ENCODE peak calls at places on chromosomes 11 and 22, in five cellular contexts. Y is HepG2, L is H9, K is neuronal stem cell, V is K562. B is an unnamed sample. For H3K4me1, the result is how much of the 10 kb centered on the place peaks cover.

GRCh38 chr22:45504703-45505341 is 2.1 kb downstream of the FBLN1 start:
- DNase-seq in Y (no peak), L (no peak), K (peak), V (no peak), B (peak)

GRCh38 chr11:112219476-112220232 is 6.6 kb upstream of the PTS start:
- DNase-seq in Y (peak), L (peak), K (peak), V (peak), B (no peak)

GRCh38 chr22:42078469-42079318 is 806 bp upstream of the SMDT1 start:
- DNase-seq in Y (no peak), L (peak), K (no peak), V (no peak), B (peak)

GRCh38 chr11:103544874-103545273 is 435.6 kb downstream of the DYNC2H1 start:
- DNase-seq in Y (no peak), L (no peak), K (no peak), V (no peak), B (no peak)

GRCh38 chr22:35549338-35549737 is 8.7 kb downstream of the RASD2 start:
- DNase-seq in Y (no peak), L (no peak), K (no peak), V (no peak), B (no peak)

GRCh38 chr11:118238397-118238796 is 13.6 kb upstream of the JAML start:
- DNase-seq in Y (no peak), L (no peak), K (no peak), V (no peak), B (no peak)

GRCh38 chr11:128507936-128508335 is 79.4 kb downstream of the ETS1 start:
- DNase-seq in Y (no peak), L (no peak), K (no peak), V (no peak), B (no peak)

GRCh38 chr11:20002312-20003216 is 157.7 kb downstream of the DBX1 start:
- DNase-seq in Y (peak), L (no peak), K (no peak), V (no peak), B (no peak)

GRCh38 chr11:120645639-120646038 is 134.1 kb downstream of the GRIK4 start:
- DNase-seq in Y (no peak), L (peak), K (peak), V (no peak), B (no peak)

GRCh38 chr11:86138958-86139357 is 70.1 kb upstream of the PICALM start:
- DNase-seq in Y (no peak), L (no peak), K (no peak), V (no peak), B (no peak)

GRCh38 chr11:71446942-71447688 is 1.1 kb downstream of the DHCR7 start:
- DNase-seq in Y (peak), L (no peak), K (no peak), V (no peak), B (peak)

GRCh38 chr11:59180168-59180567 is 8.2 kb downstream of the DTX4 start:
- DNase-seq in Y (no peak), L (no peak), K (no peak), V (no peak), B (no peak)

GRCh38 chr11:69000831-69001245 is 12.2 kb downstream of the MRGPRF start:
- DNase-seq in Y (peak), L (peak), K (no peak), V (no peak), B (peak)

GRCh38 chr11:86800076-86800955 is at the start of gene PRSS23:
- DNase-seq in Y (no peak), L (peak), K (peak), V (peak), B (peak)

GRCh38 chr11:65558002-65558784 is at the start of gene LTBP3:
- DNase-seq in Y (peak), L (peak), K (no peak), V (peak), B (peak)

DNA sequence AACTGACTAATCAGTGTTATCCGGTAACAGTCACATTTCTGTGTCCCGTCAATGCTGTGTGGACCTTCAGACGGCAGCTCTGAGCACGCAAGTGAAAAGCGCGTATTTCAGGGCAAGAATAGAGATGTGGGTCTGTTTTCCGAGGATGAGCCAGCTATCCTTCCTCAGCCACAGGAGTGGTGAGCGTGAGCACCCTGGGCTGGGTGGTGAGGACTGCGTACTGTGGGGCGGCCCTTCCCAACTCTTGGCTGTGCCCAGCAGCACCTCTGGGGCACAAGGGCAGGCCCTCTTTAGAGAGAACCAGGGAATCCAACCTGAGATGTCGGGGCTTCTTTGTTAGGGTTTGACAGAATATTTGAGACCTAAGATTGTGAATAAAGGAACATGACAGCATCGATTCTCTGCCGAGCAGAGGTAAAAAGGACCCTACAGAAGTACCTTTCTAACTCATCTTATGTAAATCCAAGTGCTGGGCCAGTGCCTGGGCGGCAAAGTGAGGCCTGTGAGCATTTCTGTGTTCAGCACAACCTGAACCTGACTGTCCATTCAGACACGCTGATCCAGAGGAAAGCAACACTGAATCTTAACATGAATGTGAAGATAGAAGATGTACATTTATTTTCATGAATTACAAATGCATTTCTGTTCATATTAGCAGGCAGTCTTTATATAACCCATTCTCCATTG is 26.5 kb upstream of the YPEL1 start:
- DNase-seq in Y (no peak), L (no peak), K (no peak), V (no peak), B (no peak)
- H3K4me1 ChIP-seq in Y (under half), L (under half), K (under half), V (under half), B (under half)

GRCh38 chr22:30946354-30946753 is 22.2 kb downstream of the MORC2 start:
- DNase-seq in Y (no peak), L (no peak), K (no peak), V (no peak), B (no peak)
- H3K27ac ChIP-seq in Y (no peak), L (no peak), K (no peak), V (no peak), B (no peak)

DNA sequence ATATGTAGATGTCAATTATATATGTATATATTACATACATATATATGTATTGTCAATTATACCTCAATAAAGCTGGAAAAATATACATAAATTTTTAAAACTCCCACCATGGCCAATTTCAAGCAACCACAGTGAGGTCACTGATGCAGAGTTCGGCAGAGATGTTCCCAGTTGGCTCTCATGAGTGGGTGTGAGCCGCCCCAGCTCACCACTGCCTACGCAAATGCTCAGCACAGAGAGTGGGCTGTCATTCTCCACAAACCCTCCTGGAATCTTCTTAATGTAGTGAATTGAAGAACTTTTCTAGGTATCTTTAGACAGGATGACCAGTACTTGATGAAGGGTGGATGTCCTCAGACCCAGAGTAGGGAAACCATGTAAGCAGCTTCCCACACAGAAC is 96.6 kb upstream of the TMEM45B start:
- DNase-seq in Y (no peak), L (no peak), K (no peak), V (no peak), B (no peak)
- H3K4me2 ChIP-seq in Y (no peak), L (no peak), K (no peak), V (no peak), B (no peak)

GRCh38 chr22:49824936-49825335 is 2.7 kb downstream of the BRD1 start:
- DNase-seq in Y (no peak), L (no peak), K (no peak), V (no peak), B (peak)

GRCh38 chr22:49826603-49827306 is 918 bp downstream of the BRD1 start:
- DNase-seq in Y (no peak), L (no peak), K (no peak), V (no peak), B (peak)

GRCh38 chr22:49824185-49824925 is 3.3 kb downstream of the BRD1 start:
- DNase-seq in Y (no peak), L (no peak), K (no peak), V (no peak), B (peak)

GRCh38 chr22:49825944-49826602 is 1.6 kb downstream of the BRD1 start:
- DNase-seq in Y (peak), L (no peak), K (no peak), V (no peak), B (peak)

DNA sequence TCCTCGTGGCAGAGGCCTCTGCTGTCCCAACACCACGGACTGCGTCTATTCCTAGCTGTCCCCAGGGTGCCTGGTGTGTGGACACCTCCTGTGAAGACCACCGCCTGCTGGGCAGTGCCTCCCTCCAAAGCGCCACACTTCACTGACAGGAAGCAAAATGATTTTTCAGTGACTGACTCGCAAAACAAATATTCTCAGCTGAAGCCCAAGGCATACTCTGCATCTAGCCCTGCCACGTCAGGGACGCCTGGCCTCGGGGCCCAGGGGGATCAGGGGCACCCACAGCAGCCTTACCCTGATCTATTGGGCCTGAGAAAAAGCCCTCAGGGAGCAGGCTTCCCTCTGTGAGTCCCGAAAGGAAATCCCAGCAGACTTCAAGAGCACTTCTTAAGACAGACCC is 2.2 kb downstream of the BRD1 start:
- DNase-seq in Y (peak), L (no peak), K (no peak), V (no peak), B (peak)
- H3K4me1 ChIP-seq in Y (under half), L (under half), K (under half), V (half or more), B (under half)

GRCh38 chr11:66593650-66594049 is 665 bp downstream of the CCS start:
- DNase-seq in Y (no peak), L (no peak), K (no peak), V (no peak), B (no peak)

GRCh38 chr11:66593303-66593635 is 284 bp downstream of the CCS start:
- DNase-seq in Y (no peak), L (no peak), K (no peak), V (no peak), B (no peak)

GRCh38 chr11:66592457-66593302 is at the start of the genes CCDC87 and CCS:
- DNase-seq in Y (peak), L (peak), K (peak), V (peak), B (peak)

GRCh38 chr11:66598993-66599392 is 6.0 kb downstream of the CCS start:
- DNase-seq in Y (no peak), L (no peak), K (no peak), V (no peak), B (no peak)

DNA sequence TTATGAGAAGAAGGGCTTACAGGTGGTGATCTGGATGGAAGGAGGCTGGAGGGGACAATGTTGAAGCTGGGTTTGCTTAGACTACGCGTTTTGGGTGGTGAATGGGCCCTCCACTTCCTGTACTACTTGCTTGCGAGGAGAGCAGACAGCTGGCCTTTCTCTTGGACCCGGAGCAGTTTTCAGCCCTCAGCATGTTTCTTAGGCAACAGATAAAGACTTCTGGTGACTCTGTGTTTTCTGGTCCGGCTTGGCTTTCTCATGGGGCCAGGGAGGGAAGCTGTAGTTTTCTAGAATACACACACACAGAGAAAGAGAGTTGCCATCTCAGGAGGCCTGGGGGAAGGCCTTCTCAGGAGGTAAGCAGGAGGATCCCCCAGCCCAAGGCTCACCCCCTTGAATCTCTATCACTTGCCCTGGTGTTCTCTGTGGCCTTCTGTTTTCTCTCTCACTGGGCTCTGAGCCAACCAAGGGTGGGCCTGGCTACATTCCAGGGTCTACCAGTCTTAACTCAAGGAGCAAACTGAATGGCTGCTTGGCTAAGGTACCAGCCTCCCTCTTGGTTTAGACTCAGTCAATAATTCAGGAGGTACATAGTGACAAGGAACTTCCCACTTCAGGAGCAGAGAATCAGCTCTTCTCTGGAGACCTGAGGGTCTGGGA is 2.4 kb downstream of the CCS start:
- DNase-seq in Y (no peak), L (no peak), K (no peak), V (peak), B (peak)
- H3K27ac ChIP-seq in Y (peak), L (no peak), K (no peak), V (peak), B (peak)

GRCh38 chr11:17154409-17155159 is 53.2 kb downstream of the PIK3C2A start:
- DNase-seq in Y (no peak), L (no peak), K (no peak), V (no peak), B (no peak)

GRCh38 chr11:17153759-17154158 is 54.0 kb downstream of the PIK3C2A start:
- DNase-seq in Y (no peak), L (no peak), K (no peak), V (no peak), B (no peak)

GRCh38 chr11:17161515-17161914 is 46.3 kb downstream of the PIK3C2A start:
- DNase-seq in Y (no peak), L (no peak), K (no peak), V (no peak), B (no peak)

GRCh38 chr11:17156283-17156682 is 51.5 kb downstream of the PIK3C2A start:
- DNase-seq in Y (no peak), L (no peak), K (no peak), V (no peak), B (no peak)

DNA sequence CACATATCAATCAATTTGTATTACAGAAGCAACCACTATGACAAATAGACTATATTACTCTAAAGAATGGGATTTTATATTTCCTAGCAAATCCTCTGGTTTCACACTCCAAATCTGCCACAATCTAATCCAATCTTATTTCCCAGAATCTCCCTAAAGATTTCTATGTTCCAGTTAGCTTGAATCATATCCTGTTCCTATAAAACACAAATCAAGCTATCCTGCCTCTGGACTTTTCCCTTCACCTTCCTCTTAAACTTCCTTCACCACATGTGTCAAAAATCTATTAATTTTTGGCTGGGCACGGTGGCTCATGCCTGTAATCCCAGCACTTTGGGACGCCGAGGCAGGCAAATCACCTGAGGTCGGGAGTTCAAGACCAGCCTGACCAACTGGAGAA is 50.0 kb downstream of the PIK3C2A start:
- DNase-seq in Y (no peak), L (no peak), K (no peak), V (no peak), B (no peak)
- H3K4me2 ChIP-seq in Y (no peak), L (no peak), K (no peak), V (no peak), B (no peak)

DNA sequence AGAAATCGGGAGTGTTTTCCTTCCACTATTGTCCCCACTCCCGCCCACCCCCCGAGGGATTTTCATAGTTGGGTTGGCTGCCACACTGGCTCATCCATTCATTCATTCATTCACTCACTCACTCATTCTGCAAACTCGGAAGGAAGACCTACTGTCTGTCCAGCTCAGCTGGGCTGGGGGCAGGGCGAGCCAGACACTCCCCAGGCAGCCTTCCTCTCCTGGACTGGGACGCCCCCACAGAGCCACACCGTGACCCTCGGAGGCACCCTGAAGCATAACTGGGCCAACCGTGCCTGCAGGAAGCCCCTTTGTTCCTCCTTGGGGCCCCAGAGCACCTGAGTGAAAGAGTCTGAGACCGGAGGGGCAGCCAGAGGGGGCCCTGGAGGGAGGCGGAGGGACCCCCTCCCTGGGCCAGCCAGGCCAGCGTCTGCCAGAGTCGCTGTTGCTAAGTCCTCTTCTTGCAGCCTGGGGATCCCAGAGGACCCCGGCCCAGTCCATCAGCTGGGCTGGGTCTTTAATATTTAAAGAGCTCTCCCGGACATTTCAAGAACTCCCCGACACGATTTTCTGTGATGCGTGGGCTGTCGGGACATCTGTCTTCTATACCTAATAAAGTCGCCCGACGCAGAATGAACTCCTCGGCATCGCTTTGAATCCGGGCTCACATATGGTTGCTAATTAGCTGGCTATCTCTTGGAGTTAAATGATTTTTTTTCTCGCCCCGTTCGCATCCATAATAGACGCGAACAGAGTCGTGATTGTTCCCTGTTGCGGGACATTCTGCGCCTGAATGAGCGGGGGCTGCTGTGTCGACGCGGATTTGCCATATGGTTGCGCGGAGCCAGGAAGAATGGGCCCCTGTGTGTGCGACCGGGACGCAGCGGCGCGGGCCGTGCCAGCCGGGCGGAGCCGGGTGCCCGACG is 16.7 kb downstream of the CDKN1C start:
- DNase-seq in Y (no peak), L (no peak), K (no peak), V (no peak), B (no peak)
- H3K4me1 ChIP-seq in Y (under half), L (under half), K (under half), V (under half), B (under half)

GRCh38 chr11:45877221-45877620 is 8.2 kb upstream of the MAPK8IP1 start:
- DNase-seq in Y (no peak), L (no peak), K (no peak), V (no peak), B (no peak)
- H3K27ac ChIP-seq in Y (no peak), L (no peak), K (peak), V (no peak), B (no peak)

GRCh38 chr11:9529333-9529648 is 44.2 kb upstream of the WEE1 start:
- DNase-seq in Y (no peak), L (no peak), K (no peak), V (peak), B (peak)
- H3K4me2 ChIP-seq in Y (peak), L (no peak), K (no peak), V (peak), B (no peak)

DNA sequence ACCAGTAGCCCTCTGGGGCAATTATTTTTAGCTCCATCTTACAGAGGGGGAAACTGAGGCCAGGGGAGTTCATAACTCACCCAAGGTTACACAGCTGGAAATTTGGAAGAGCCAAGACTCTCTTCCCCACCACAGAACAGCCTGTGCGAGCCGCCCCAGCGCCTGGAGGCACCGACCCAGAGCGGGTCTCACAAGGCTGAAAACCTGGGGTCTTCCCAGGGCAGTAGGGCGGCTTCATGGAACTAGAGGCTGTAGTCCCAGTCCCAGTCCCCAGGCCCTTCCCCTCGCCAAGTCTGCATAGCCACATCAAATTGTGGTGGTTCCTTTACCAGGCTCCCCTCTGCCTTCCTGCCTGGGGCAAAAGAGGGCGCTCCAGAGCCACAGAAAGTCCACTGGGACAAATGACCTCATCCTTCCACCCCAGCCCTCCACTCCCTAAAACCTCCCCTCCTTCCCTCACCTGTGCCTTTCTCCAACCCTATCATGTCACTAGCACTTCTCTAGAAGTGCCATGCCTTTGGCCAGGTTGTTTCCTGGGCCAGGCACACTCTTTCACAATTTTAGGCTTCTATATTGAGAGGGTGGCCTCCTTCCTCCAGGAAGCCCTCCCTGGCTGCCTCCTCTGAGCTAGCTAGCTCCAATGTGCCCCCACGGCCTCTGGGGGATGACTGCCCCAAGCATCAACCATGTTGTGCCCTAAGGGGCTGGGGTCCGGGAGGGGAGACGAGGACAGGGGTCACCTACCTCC is 15.2 kb upstream of the CDC42EP1 start:
- DNase-seq in Y (peak), L (peak), K (no peak), V (no peak), B (peak)
- H3K4me1 ChIP-seq in Y (half or more), L (under half), K (under half), V (under half), B (under half)

B was measured in osteoblast.